ENCODE peak calls at places on chromosomes 13 and 19, in six cellular contexts. One of them, this sample, is unnamed.

GRCh38 chr19:45215391-45216191 is 29.6 kb downstream of the EXOC3L2 start:
- DNase-seq in AG10803: no peak
- DNase-seq in BJ: no peak
- DNase-seq in Peyer's patch: no peak
- DNase-seq in thoracic aorta: no peak
- DNase-seq in GM06990: no peak
- DNase-seq in this sample: no peak

GRCh38 chr19:1522061-1522460 is 1.8 kb upstream of the PLK5 start:
- DNase-seq in AG10803: no peak
- DNase-seq in BJ: no peak
- DNase-seq in GM06990: no peak
- DNase-seq in thoracic aorta: no peak
- DNase-seq in Peyer's patch: no peak
- DNase-seq in this sample: no peak

GRCh38 chr19:29303707-29304090 is 90.7 kb upstream of the UQCRFS1 start:
- DNase-seq in GM06990: no peak
- DNase-seq in AG10803: no peak
- DNase-seq in thoracic aorta: no peak
- DNase-seq in Peyer's patch: no peak
- DNase-seq in BJ: no peak
- DNase-seq in this sample: no peak

GRCh38 chr19:58476498-58477015 is 405 bp downstream of the ZNF446 start:
- DNase-seq in BJ: no peak
- DNase-seq in AG10803: peak
- DNase-seq in GM06990: no peak
- DNase-seq in Peyer's patch: no peak
- DNase-seq in thoracic aorta: peak
- DNase-seq in this sample: no peak

GRCh38 chr19:21705393-21705792 is 62.0 kb downstream of the ZNF100 start:
- DNase-seq in Peyer's patch: no peak
- DNase-seq in thoracic aorta: no peak
- DNase-seq in AG10803: no peak
- DNase-seq in BJ: no peak
- DNase-seq in GM06990: no peak
- DNase-seq in this sample: no peak

GRCh38 chr13:88294368-88294767 is 623.2 kb downstream of the SLITRK5 start:
- DNase-seq in BJ: no peak
- DNase-seq in AG10803: no peak
- DNase-seq in Peyer's patch: no peak
- DNase-seq in GM06990: no peak
- DNase-seq in thoracic aorta: no peak
- DNase-seq in this sample: no peak

GRCh38 chr13:70964124-70964523 is 855.9 kb upstream of the KLHL1 start:
- DNase-seq in GM06990: no peak
- DNase-seq in BJ: no peak
- DNase-seq in AG10803: no peak
- DNase-seq in thoracic aorta: no peak
- DNase-seq in Peyer's patch: no peak
- DNase-seq in this sample: no peak

GRCh38 chr13:43316997-43317396 is 293.6 kb downstream of the DNAJC15 start:
- DNase-seq in thoracic aorta: no peak
- DNase-seq in GM06990: no peak
- DNase-seq in Peyer's patch: no peak
- DNase-seq in BJ: no peak
- DNase-seq in AG10803: peak
- DNase-seq in this sample: no peak

GRCh38 chr13:96020155-96020575 is 33.0 kb downstream of the UGGT2 start:
- DNase-seq in BJ: no peak
- DNase-seq in AG10803: peak
- DNase-seq in Peyer's patch: peak
- DNase-seq in GM06990: no peak
- DNase-seq in thoracic aorta: no peak
- DNase-seq in this sample: peak

GRCh38 chr19:7177926-7178325 is 108.4 kb downstream of the ZNF557 start:
- DNase-seq in BJ: no peak
- DNase-seq in GM06990: no peak
- DNase-seq in Peyer's patch: no peak
- DNase-seq in thoracic aorta: no peak
- DNase-seq in AG10803: peak
- DNase-seq in this sample: no peak

GRCh38 chr19:6475321-6476108 is 6.1 kb downstream of the DENND1C start:
- DNase-seq in BJ: no peak
- DNase-seq in GM06990: no peak
- DNase-seq in AG10803: no peak
- DNase-seq in Peyer's patch: no peak
- DNase-seq in thoracic aorta: no peak
- DNase-seq in this sample: no peak

GRCh38 chr13:79772811-79773210 is 291.9 kb downstream of the NDFIP2 start:
- DNase-seq in GM06990: no peak
- DNase-seq in thoracic aorta: no peak
- DNase-seq in BJ: no peak
- DNase-seq in AG10803: no peak
- DNase-seq in Peyer's patch: no peak
- DNase-seq in this sample: no peak

GRCh38 chr19:6235031-6235951 is 44.5 kb downstream of the MLLT1 start:
- DNase-seq in thoracic aorta: no peak
- DNase-seq in GM06990: no peak
- DNase-seq in BJ: no peak
- DNase-seq in Peyer's patch: no peak
- DNase-seq in AG10803: no peak
- DNase-seq in this sample: no peak

GRCh38 chr19:13398182-13398581 is 108.1 kb downstream of the CACNA1A start:
- DNase-seq in BJ: no peak
- DNase-seq in Peyer's patch: no peak
- DNase-seq in thoracic aorta: no peak
- DNase-seq in AG10803: no peak
- DNase-seq in GM06990: no peak
- DNase-seq in this sample: no peak

GRCh38 chr19:10593820-10594637 is 6.9 kb upstream of the AP1M2 start:
- DNase-seq in GM06990: peak
- DNase-seq in Peyer's patch: peak
- DNase-seq in AG10803: peak
- DNase-seq in BJ: no peak
- DNase-seq in thoracic aorta: no peak
- DNase-seq in this sample: no peak

DNA sequence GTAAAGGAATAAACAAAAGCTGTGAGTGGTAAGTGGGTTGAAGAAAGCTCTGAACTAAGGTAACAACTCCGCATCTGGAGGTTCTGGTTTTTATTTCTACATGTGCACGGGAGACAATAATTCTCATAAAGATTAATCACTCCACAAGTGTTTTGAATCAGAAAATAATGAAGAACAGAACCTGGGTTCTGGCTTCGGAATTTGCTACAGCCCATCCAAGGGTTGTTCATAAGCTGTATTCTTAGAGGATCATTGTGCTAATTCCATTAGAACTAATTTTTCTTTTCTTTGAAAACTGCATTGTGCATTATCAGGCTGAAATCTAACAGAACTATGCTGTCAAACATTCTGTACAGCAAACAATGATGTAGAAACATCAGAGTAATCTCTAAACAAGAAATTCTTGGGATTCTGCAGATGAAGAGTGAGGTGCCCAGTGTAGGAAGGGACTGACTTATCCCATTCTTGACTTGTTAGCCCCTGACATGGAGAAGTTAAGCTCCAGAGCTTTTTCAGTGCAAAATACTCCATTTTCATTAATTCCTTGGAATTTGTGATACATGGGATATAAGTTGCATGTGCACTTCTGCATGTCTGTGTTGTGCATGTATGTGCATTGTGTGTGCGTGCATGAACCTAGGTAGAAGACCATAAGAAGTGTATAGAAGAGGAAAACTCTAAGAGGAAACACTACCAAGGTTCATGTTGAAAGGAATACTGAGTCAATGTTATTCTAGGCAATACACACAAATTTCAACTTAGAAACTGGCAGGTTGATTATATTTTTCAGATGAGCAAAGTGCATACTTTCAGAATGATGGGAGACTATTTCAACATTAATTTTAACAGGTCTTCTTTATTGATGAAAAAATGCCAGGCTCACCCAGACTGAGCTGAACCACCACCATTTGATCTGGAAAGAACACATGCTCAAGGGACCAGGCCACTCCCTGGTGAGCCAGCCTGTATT is 368.4 kb downstream of the COG6 start:
- DNase-seq in GM06990: no peak
- DNase-seq in thoracic aorta: no peak
- DNase-seq in Peyer's patch: no peak
- DNase-seq in BJ: peak
- DNase-seq in AG10803: peak
- DNase-seq in this sample: no peak
- TF ChIP-seq CTCF in GM06990: no peak
- TF ChIP-seq CTCF in thoracic aorta: no peak
- TF ChIP-seq CTCF in Peyer's patch: no peak
- TF ChIP-seq CTCF in BJ: no peak
- TF ChIP-seq CTCF in AG10803: no peak
- TF ChIP-seq CTCF in this sample: no peak

GRCh38 chr19:48501961-48502719 is 9.5 kb downstream of the LMTK3 start:
- DNase-seq in BJ: no peak
- DNase-seq in AG10803: no peak
- DNase-seq in thoracic aorta: no peak
- DNase-seq in GM06990: peak
- DNase-seq in Peyer's patch: peak
- DNase-seq in this sample: no peak

GRCh38 chr19:48500830-48501445 is 10.7 kb downstream of the LMTK3 start:
- DNase-seq in Peyer's patch: no peak
- DNase-seq in AG10803: no peak
- DNase-seq in GM06990: no peak
- DNase-seq in thoracic aorta: no peak
- DNase-seq in BJ: no peak
- DNase-seq in this sample: no peak

GRCh38 chr19:48501446-48501960 is 10.1 kb downstream of the LMTK3 start:
- DNase-seq in AG10803: no peak
- DNase-seq in GM06990: peak
- DNase-seq in Peyer's patch: peak
- DNase-seq in thoracic aorta: no peak
- DNase-seq in BJ: no peak
- DNase-seq in this sample: no peak

GRCh38 chr19:48499352-48500090 is 12.1 kb downstream of the LMTK3 start:
- DNase-seq in Peyer's patch: no peak
- DNase-seq in BJ: no peak
- DNase-seq in GM06990: no peak
- DNase-seq in AG10803: no peak
- DNase-seq in thoracic aorta: no peak
- DNase-seq in this sample: no peak

GRCh38 chr19:48502720-48503018 is 9.0 kb downstream of the LMTK3 start:
- DNase-seq in BJ: no peak
- DNase-seq in Peyer's patch: no peak
- DNase-seq in AG10803: no peak
- DNase-seq in GM06990: no peak
- DNase-seq in thoracic aorta: no peak
- DNase-seq in this sample: no peak
- H3K4me3 ChIP-seq in BJ: no peak
- H3K4me3 ChIP-seq in Peyer's patch: peak
- H3K4me3 ChIP-seq in AG10803: no peak
- H3K4me3 ChIP-seq in GM06990: no peak
- H3K4me3 ChIP-seq in thoracic aorta: no peak
- H3K4me3 ChIP-seq in this sample: no peak

DNA sequence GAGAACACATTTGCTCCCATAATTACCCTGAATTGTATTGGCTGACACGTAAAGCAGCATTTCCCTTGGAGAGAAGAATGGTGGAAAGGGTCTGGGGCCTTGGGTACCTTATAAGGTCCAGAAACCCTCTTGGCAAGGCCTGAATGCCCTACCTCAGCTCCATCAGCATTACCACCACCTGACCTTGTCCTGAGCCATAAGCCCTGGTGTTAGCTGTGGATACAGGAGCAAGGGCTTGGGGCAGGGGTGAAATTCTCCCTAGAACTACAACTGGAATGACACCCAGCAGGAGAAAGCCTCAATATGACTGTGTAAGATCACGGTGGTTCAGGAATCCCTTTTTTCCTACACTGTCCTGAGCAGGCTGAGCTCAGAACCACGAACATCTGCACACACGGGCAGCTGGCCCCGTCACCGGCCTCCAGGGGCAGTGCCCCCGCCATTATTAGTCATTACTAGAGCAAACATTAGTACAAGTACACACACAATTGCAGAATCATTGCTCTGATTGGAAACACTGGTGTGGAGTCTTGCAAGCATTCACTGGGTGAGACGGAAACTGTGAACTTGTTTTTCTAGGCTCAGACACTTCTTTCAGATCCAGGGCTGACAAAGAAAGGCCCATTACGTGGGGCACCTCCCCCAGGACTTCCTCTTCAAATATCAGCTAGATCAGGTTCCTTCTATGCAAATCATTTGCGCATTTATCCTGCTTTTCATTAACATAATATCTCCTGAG is 26.7 kb upstream of the MTIF3 start:
- DNase-seq in AG10803: peak
- DNase-seq in thoracic aorta: no peak
- DNase-seq in BJ: no peak
- DNase-seq in GM06990: peak
- DNase-seq in Peyer's patch: peak
- DNase-seq in this sample: no peak
- TF ChIP-seq CTCF in AG10803: peak
- TF ChIP-seq CTCF in thoracic aorta: no peak
- TF ChIP-seq CTCF in BJ: no peak
- TF ChIP-seq CTCF in GM06990: peak
- TF ChIP-seq CTCF in Peyer's patch: no peak
- TF ChIP-seq CTCF in this sample: peak

GRCh38 chr19:40739871-40740703 is 10.2 kb downstream of the ACTMAP start:
- DNase-seq in Peyer's patch: no peak
- DNase-seq in thoracic aorta: no peak
- DNase-seq in GM06990: no peak
- DNase-seq in BJ: no peak
- DNase-seq in AG10803: peak
- DNase-seq in this sample: no peak
- H3K4me3 ChIP-seq in Peyer's patch: no peak
- H3K4me3 ChIP-seq in thoracic aorta: no peak
- H3K4me3 ChIP-seq in GM06990: no peak
- H3K4me3 ChIP-seq in BJ: no peak
- H3K4me3 ChIP-seq in AG10803: no peak
- H3K4me3 ChIP-seq in this sample: no peak

DNA sequence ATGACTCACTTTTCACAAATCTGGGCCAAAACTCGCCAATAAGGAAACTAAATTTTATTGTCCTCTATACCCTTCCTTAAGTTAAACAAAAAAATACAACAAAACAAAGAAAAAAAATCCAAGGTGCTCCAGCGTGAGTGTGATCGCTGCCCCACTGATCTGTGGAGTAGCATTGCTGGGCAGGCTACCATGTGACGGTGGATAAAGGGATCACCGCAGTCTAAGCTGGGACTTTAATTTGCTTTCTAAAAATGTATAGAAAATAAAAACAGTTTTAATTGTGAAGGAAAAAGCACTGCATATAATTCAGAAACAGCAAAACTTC is 92.9 kb downstream of the FLT1 start:
- DNase-seq in AG10803: no peak
- DNase-seq in Peyer's patch: no peak
- DNase-seq in BJ: no peak
- DNase-seq in thoracic aorta: no peak
- DNase-seq in GM06990: no peak
- DNase-seq in this sample: no peak
- TF ChIP-seq CTCF in AG10803: no peak
- TF ChIP-seq CTCF in Peyer's patch: no peak
- TF ChIP-seq CTCF in BJ: no peak
- TF ChIP-seq CTCF in thoracic aorta: no peak
- TF ChIP-seq CTCF in GM06990: no peak
- TF ChIP-seq CTCF in this sample: no peak

GRCh38 chr19:4369888-4370260 is 26.5 kb downstream of the MPND start:
- DNase-seq in GM06990: peak
- DNase-seq in AG10803: peak
- DNase-seq in Peyer's patch: peak
- DNase-seq in BJ: no peak
- DNase-seq in thoracic aorta: no peak
- DNase-seq in this sample: no peak
- H3K4me3 ChIP-seq in GM06990: peak
- H3K4me3 ChIP-seq in AG10803: no peak
- H3K4me3 ChIP-seq in Peyer's patch: peak
- H3K4me3 ChIP-seq in BJ: no peak
- H3K4me3 ChIP-seq in thoracic aorta: peak
- H3K4me3 ChIP-seq in this sample: no peak